ENCODE peak calls at places on chromosomes 7 and 10, in six cellular contexts. One of them, this sample, is unnamed.

GRCh38 chr7:84647797-84648762 is 453.5 kb upstream of the SEMA3A start:
- DNase-seq in vagina: no peak
- DNase-seq in heart left ventricle: no peak
- DNase-seq in HepG2: no peak
- DNase-seq in T-cell: no peak
- DNase-seq in frontal cortex: no peak
- DNase-seq in this sample: peak

GRCh38 chr7:158541330-158542010 is 46.2 kb downstream of the PTPRN2 start:
- DNase-seq in vagina: no peak
- DNase-seq in heart left ventricle: no peak
- DNase-seq in HepG2: no peak
- DNase-seq in T-cell: no peak
- DNase-seq in frontal cortex: no peak
- DNase-seq in this sample: no peak

GRCh38 chr7:27739914-27740448 is at the start of gene TAX1BP1:
- DNase-seq in vagina: peak
- DNase-seq in heart left ventricle: peak
- DNase-seq in HepG2: peak
- DNase-seq in T-cell: peak
- DNase-seq in frontal cortex: peak
- DNase-seq in this sample: peak

GRCh38 chr10:69327463-69328345 is 49.4 kb downstream of the HK1 start:
- DNase-seq in vagina: no peak
- DNase-seq in heart left ventricle: peak
- DNase-seq in HepG2: no peak
- DNase-seq in T-cell: peak
- DNase-seq in frontal cortex: no peak
- DNase-seq in this sample: peak

GRCh38 chr10:13608246-13608853 is 21.6 kb downstream of the PRPF18 start:
- DNase-seq in vagina: no peak
- DNase-seq in heart left ventricle: no peak
- DNase-seq in HepG2: no peak
- DNase-seq in T-cell: no peak
- DNase-seq in frontal cortex: no peak
- DNase-seq in this sample: peak

GRCh38 chr7:144256112-144256511 is 8.5 kb downstream of the OR2A7 start:
- DNase-seq in vagina: peak
- DNase-seq in heart left ventricle: no peak
- DNase-seq in HepG2: no peak
- DNase-seq in T-cell: no peak
- DNase-seq in frontal cortex: no peak
- DNase-seq in this sample: no peak

GRCh38 chr10:119871881-119872609 is 598 bp downstream of the MCMBP start:
- DNase-seq in vagina: no peak
- DNase-seq in heart left ventricle: peak
- DNase-seq in HepG2: no peak
- DNase-seq in T-cell: peak
- DNase-seq in frontal cortex: no peak
- DNase-seq in this sample: peak

GRCh38 chr10:119578355-119578754 is 18.4 kb downstream of the TIAL1 start:
- DNase-seq in vagina: no peak
- DNase-seq in heart left ventricle: no peak
- DNase-seq in HepG2: no peak
- DNase-seq in T-cell: no peak
- DNase-seq in frontal cortex: no peak
- DNase-seq in this sample: no peak

GRCh38 chr10:79430946-79431345 is 14.5 kb downstream of the ZCCHC24 start:
- DNase-seq in vagina: no peak
- DNase-seq in heart left ventricle: no peak
- DNase-seq in HepG2: no peak
- DNase-seq in T-cell: no peak
- DNase-seq in frontal cortex: no peak
- DNase-seq in this sample: no peak

GRCh38 chr10:2839081-2839725 is 228.1 kb upstream of the PFKP start:
- DNase-seq in vagina: no peak
- DNase-seq in heart left ventricle: no peak
- DNase-seq in HepG2: peak
- DNase-seq in T-cell: no peak
- DNase-seq in frontal cortex: no peak
- DNase-seq in this sample: peak

GRCh38 chr7:17774248-17774647 is 166.0 kb downstream of the SNX13 start:
- DNase-seq in vagina: no peak
- DNase-seq in heart left ventricle: peak
- DNase-seq in HepG2: no peak
- DNase-seq in T-cell: no peak
- DNase-seq in frontal cortex: no peak
- DNase-seq in this sample: peak

GRCh38 chr10:4473977-4474376 is 352.0 kb upstream of the AKR1E2 start:
- DNase-seq in vagina: no peak
- DNase-seq in heart left ventricle: no peak
- DNase-seq in HepG2: no peak
- DNase-seq in T-cell: no peak
- DNase-seq in frontal cortex: no peak
- DNase-seq in this sample: no peak

GRCh38 chr10:110214380-110214826 is 7.0 kb downstream of the MXI1 start:
- DNase-seq in vagina: no peak
- DNase-seq in heart left ventricle: no peak
- DNase-seq in HepG2: no peak
- DNase-seq in T-cell: no peak
- DNase-seq in frontal cortex: no peak
- DNase-seq in this sample: no peak

GRCh38 chr10:124717911-124718734 is 26.1 kb downstream of the FAM53B start:
- DNase-seq in vagina: no peak
- DNase-seq in heart left ventricle: no peak
- DNase-seq in HepG2: no peak
- DNase-seq in T-cell: peak
- DNase-seq in frontal cortex: no peak
- DNase-seq in this sample: no peak

GRCh38 chr10:126716366-126716765 is 45.9 kb upstream of the C10orf90 start:
- DNase-seq in vagina: no peak
- DNase-seq in heart left ventricle: no peak
- DNase-seq in HepG2: no peak
- DNase-seq in T-cell: no peak
- DNase-seq in frontal cortex: no peak
- DNase-seq in this sample: no peak

GRCh38 chr10:122078965-122079401 is 90.0 kb downstream of the TACC2 start:
- DNase-seq in vagina: no peak
- DNase-seq in heart left ventricle: peak
- DNase-seq in HepG2: no peak
- DNase-seq in T-cell: no peak
- DNase-seq in frontal cortex: no peak
- DNase-seq in this sample: peak

GRCh38 chr10:75717126-75717916 is 285.9 kb downstream of the LRMDA start:
- DNase-seq in vagina: no peak
- DNase-seq in heart left ventricle: no peak
- DNase-seq in HepG2: peak
- DNase-seq in T-cell: no peak
- DNase-seq in frontal cortex: no peak
- DNase-seq in this sample: peak

GRCh38 chr7:121116399-121116798 is 127.9 kb downstream of the CPED1 start:
- DNase-seq in vagina: no peak
- DNase-seq in heart left ventricle: no peak
- DNase-seq in HepG2: no peak
- DNase-seq in T-cell: no peak
- DNase-seq in frontal cortex: no peak
- DNase-seq in this sample: peak

GRCh38 chr7:66110861-66111260 is 3.8 kb upstream of the CRCP start:
- DNase-seq in vagina: no peak
- DNase-seq in heart left ventricle: no peak
- DNase-seq in HepG2: peak
- DNase-seq in T-cell: no peak
- DNase-seq in frontal cortex: no peak
- DNase-seq in this sample: peak

GRCh38 chr7:2433713-2434550 is 30.5 kb downstream of the CHST12 start:
- DNase-seq in vagina: no peak
- DNase-seq in heart left ventricle: no peak
- DNase-seq in HepG2: no peak
- DNase-seq in T-cell: no peak
- DNase-seq in frontal cortex: no peak
- DNase-seq in this sample: no peak

GRCh38 chr7:132755538-132756481 is 179.5 kb upstream of the PLXNA4 start:
- DNase-seq in vagina: no peak
- DNase-seq in heart left ventricle: no peak
- DNase-seq in HepG2: no peak
- DNase-seq in T-cell: no peak
- DNase-seq in frontal cortex: peak
- DNase-seq in this sample: no peak

GRCh38 chr10:126646101-126646500 is 24.4 kb downstream of the C10orf90 start:
- DNase-seq in vagina: no peak
- DNase-seq in heart left ventricle: no peak
- DNase-seq in HepG2: no peak
- DNase-seq in T-cell: no peak
- DNase-seq in frontal cortex: no peak
- DNase-seq in this sample: peak

GRCh38 chr7:38385682-38386081 is 112.2 kb upstream of the TARP start:
- DNase-seq in vagina: no peak
- DNase-seq in heart left ventricle: no peak
- DNase-seq in HepG2: no peak
- DNase-seq in T-cell: no peak
- DNase-seq in frontal cortex: no peak
- DNase-seq in this sample: no peak

GRCh38 chr7:73366127-73366526 is 38.2 kb downstream of the FKBP6 start:
- DNase-seq in vagina: no peak
- DNase-seq in heart left ventricle: no peak
- DNase-seq in HepG2: no peak
- DNase-seq in T-cell: no peak
- DNase-seq in frontal cortex: no peak
- DNase-seq in this sample: no peak

GRCh38 chr10:13311177-13311575 is 11.3 kb upstream of the PHYH start:
- DNase-seq in vagina: no peak
- DNase-seq in heart left ventricle: no peak
- DNase-seq in HepG2: no peak
- DNase-seq in T-cell: no peak
- DNase-seq in frontal cortex: no peak
- DNase-seq in this sample: peak

This sample was measured in AG10803.